ENCODE peak calls at places on chromosomes 6 and 20, in four cellular contexts. B is H1, P is WTC11, M is K562. Z is an unnamed sample.

GRCh38 chr20:11170025-11170424 is 496.2 kb upstream of the JAG1 start:
- DNase-seq in B (no peak), P (no peak), M (no peak), Z (no peak)

GRCh38 chr6:27882624-27883023 is 29.6 kb downstream of the OR2B2 start:
- DNase-seq in B (no peak), P (no peak), M (no peak), Z (no peak)

GRCh38 chr6:160376445-160376844 is 28.3 kb downstream of the SLC22A3 start:
- DNase-seq in B (no peak), P (no peak), M (no peak), Z (no peak)

GRCh38 chr6:30264731-30265130 is 51.5 kb upstream of the TRIM26 start:
- DNase-seq in B (no peak), P (no peak), M (no peak), Z (no peak)

GRCh38 chr6:121522265-121522664 is 86.8 kb downstream of the GJA1 start:
- DNase-seq in B (no peak), P (no peak), M (no peak), Z (no peak)

GRCh38 chr6:132058975-132059374 is 107.8 kb upstream of the CCN2 start:
- DNase-seq in B (no peak), P (no peak), M (no peak), Z (no peak)

GRCh38 chr6:42279966-42280629 is 62.4 kb upstream of the MRPS10 start:
- DNase-seq in B (no peak), P (no peak), M (no peak), Z (no peak)

GRCh38 chr6:27007020-27007419 is 240.5 kb upstream of the PRSS16 start:
- DNase-seq in B (no peak), P (no peak), M (no peak), Z (no peak)

GRCh38 chr20:56995635-56996075 is 270.8 kb downstream of the BMP7 start:
- DNase-seq in B (peak; percentile 88), P (peak; percentile 78), M (peak; percentile 63), Z (peak; percentile 23)

GRCh38 chr6:125804264-125804663 is 13.5 kb downstream of the NCOA7 start:
- DNase-seq in B (no peak), P (no peak), M (no peak), Z (no peak)

GRCh38 chr20:36550797-36551299 is 9.5 kb downstream of the MYL9 start:
- DNase-seq in B (no peak), P (no peak), M (no peak), Z (no peak)

GRCh38 chr6:156634971-156635371 is 142.2 kb upstream of the ARID1B start:
- DNase-seq in B (no peak), P (no peak), M (no peak), Z (no peak)

GRCh38 chr20:35462351-35462750 is 7.0 kb downstream of the CEP250 start:
- DNase-seq in B (no peak), P (no peak), M (peak; percentile 94), Z (no peak)

GRCh38 chr6:31407699-31408098 is 4.3 kb downstream of the MICA start:
- DNase-seq in B (no peak), P (no peak), M (no peak), Z (no peak)

GRCh38 chr20:59933849-59934585 is 580 bp upstream of the SYCP2 start:
- DNase-seq in B (peak; percentile 90), P (peak; percentile 78), M (peak; percentile 91), Z (peak; percentile 49)

GRCh38 chr6:10429638-10430427 is 15.0 kb upstream of the TFAP2A start:
- DNase-seq in B (peak; percentile 50), P (no peak), M (peak; percentile 63), Z (peak; percentile 50)

GRCh38 chr6:122389704-122390103 is 9.7 kb upstream of the HSF2 start:
- DNase-seq in B (no peak), P (no peak), M (no peak), Z (peak; percentile 23)

GRCh38 chr6:129686941-129687627 is 22.9 kb downstream of the ARHGAP18 start:
- DNase-seq in B (no peak), P (no peak), M (peak; percentile 10), Z (no peak)

GRCh38 chr20:41534842-41535241 is 83.3 kb downstream of the CHD6 start:
- DNase-seq in B (no peak), P (no peak), M (peak; percentile 23), Z (no peak)

GRCh38 chr6:16654703-16655102 is 106.6 kb downstream of the ATXN1 start:
- DNase-seq in B (no peak), P (no peak), M (no peak), Z (no peak)

GRCh38 chr20:10137533-10137932 is 81.1 kb upstream of the SNAP25 start:
- DNase-seq in B (no peak), P (no peak), M (no peak), Z (peak; percentile 75)

GRCh38 chr20:61073376-61073775 is 178.7 kb upstream of the CDH4 start:
- DNase-seq in B (no peak), P (no peak), M (no peak), Z (no peak)

GRCh38 chr20:3470208-3470626 is 601 bp upstream of the ATRN start:
- DNase-seq in B (no peak), P (no peak), M (no peak), Z (no peak)

DNA sequence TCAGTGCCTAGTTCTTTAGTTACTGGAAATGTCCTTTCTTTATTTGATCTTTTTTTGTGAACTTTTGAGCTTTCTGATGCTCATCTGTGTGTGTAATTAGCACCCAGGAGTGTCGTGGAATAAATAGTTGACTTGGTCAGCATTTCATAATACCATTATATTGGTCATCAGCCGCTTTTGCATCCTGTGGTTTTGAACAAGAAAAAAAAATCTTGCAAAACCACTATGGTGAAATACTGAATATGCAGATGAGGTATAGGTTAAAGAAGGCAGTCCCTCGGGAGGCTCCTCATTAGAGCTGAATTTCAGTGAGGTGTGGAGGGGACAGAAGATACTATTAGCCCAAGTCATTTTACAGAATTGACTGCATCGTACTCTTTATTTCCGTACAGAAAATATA is 90.1 kb downstream of the FOXO3 start:
- DNase-seq in B (no peak), P (no peak), M (no peak), Z (no peak)
- TF ChIP-seq ATF2 in B (no peak), P (no peak), M (no peak), Z (no peak)

GRCh38 chr6:89022747-89023289 is 57.7 kb upstream of the PNRC1 start:
- DNase-seq in B (no peak), P (no peak), M (no peak), Z (no peak)
- TF ChIP-seq ATF2 in B (no peak), P (no peak), M (no peak), Z (no peak)

GRCh38 chr20:62175711-62176110 is 7.1 kb upstream of the MTG2 start:
- DNase-seq in B (no peak), P (no peak), M (no peak), Z (no peak)

GRCh38 chr20:62177307-62177706 is 5.5 kb upstream of the MTG2 start:
- DNase-seq in B (no peak), P (no peak), M (no peak), Z (no peak)

GRCh38 chr20:62174870-62175624 is 7.8 kb upstream of the MTG2 start:
- DNase-seq in B (no peak), P (no peak), M (no peak), Z (no peak)

GRCh38 chr20:62178316-62179161 is 4.3 kb upstream of the MTG2 start:
- DNase-seq in B (no peak), P (no peak), M (no peak), Z (no peak)

DNA sequence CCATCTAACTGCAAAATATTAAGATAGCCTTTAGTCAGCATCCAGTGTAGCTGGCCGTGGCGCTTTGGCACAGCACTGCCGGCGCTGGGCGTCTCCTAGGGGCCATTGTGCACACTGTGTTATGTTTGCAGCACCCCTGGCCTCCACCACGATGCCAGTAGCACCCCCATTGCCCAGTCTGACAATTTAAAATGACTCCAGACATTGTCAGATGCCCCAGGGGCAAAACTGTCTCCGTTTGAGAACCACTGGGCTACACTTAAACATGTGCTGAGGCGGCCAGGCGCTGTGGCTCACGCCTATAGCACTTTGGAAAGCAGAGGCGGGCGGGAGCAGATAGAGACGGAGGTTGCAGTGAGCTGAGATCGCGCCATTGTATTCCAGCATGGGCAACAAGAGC is 6.0 kb upstream of the MTG2 start:
- DNase-seq in B (no peak), P (no peak), M (no peak), Z (no peak)
- TF ChIP-seq ATF2 in B (no peak), P (no peak), M (no peak), Z (no peak)

GRCh38 chr6:72620866-72621242 is 1.0 kb upstream of the KCNQ5 start:
- DNase-seq in B (peak; percentile 56), P (peak; percentile 14), M (no peak), Z (no peak)
- TF ChIP-seq ATF2 in B (no peak), P (no peak), M (no peak), Z (no peak)

DNA sequence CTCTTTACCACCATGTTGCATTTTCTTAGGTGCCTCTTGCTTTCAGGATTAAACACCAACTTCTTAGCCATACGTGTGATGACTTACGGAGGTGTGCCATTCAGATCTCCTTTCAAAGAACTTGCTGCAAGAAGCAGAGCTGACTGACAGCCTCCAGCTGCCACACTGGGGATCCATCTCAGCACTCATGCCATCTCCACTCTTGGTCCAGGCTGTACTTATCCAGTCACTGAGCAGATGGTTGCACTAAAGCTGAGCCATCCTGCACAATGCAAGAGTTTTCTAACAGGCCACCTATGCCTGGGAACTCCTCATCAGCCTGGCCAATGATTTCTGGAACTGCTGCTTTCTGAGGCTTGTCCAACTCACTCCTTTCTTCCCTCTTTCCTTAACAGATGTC is 31.4 kb upstream of the KIF6 start:
- DNase-seq in B (no peak), P (no peak), M (no peak), Z (no peak)
- TF ChIP-seq ATF2 in B (no peak), P (no peak), M (no peak), Z (no peak)

GRCh38 chr20:47509685-47510084 is 8.0 kb downstream of the NCOA3 start:
- DNase-seq in B (no peak), P (no peak), M (no peak), Z (no peak)

GRCh38 chr20:47506335-47506734 is 4.6 kb downstream of the NCOA3 start:
- DNase-seq in B (no peak), P (no peak), M (no peak), Z (no peak)

GRCh38 chr20:47506850-47507249 is 5.2 kb downstream of the NCOA3 start:
- DNase-seq in B (no peak), P (no peak), M (no peak), Z (no peak)

GRCh38 chr20:47509104-47509661 is 7.5 kb downstream of the NCOA3 start:
- DNase-seq in B (no peak), P (no peak), M (no peak), Z (no peak)

DNA sequence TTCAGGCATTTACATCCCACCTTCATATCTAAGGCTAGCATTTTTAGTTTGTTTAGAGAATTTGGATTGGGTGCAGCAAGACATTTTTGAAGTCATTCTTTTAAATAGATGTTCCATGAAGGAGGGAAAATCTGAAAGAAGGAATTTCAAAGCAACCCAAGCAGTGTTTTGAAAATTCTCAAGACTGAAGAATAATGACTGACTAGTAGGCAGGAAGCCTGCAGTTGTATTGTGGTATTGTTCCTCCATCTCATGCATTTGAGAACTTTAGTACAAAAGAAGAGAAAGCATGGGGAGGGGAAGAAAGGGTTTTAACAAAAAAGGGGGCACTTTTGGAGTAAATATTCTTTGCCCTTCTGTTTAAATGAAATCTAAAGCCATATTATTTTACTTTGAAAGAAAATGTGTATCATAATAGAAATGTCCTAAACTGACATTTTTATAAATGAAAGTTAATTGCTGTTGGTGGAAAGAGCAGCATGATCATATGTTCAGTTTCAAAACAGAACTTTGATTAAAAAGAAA is 6.6 kb downstream of the NCOA3 start:
- DNase-seq in B (no peak), P (no peak), M (no peak), Z (no peak)
- TF ChIP-seq ATF2 in B (no peak), P (no peak), M (no peak), Z (no peak)

Z was measured in HepG2.